ENCODE peak calls at places on chromosome 22, in six cellular contexts. H, P, D, C, I and O are unnamed samples.

GRCh38 chr22:41360126-41360525 is 21.6 kb upstream of the TEF start:
- DNase-seq in H (no peak), I (peak; percentile 74), C (no peak), P (no peak), D (no peak), O (no peak)

GRCh38 chr22:24417901-24418641 is 9.3 kb upstream of the ADORA2A start:
- DNase-seq in D (no peak), H (no peak), P (no peak), C (no peak), I (no peak), O (no peak)

GRCh38 chr22:38505595-38506117 is 455 bp downstream of the DDX17 start:
- DNase-seq in P (peak; percentile 86), H (peak; percentile 78), D (peak; percentile 53), I (peak; percentile 68), C (peak; percentile 91), O (peak; percentile 83)

GRCh38 chr22:36365020-36365411 is 22.8 kb downstream of the MYH9 start:
- DNase-seq in H (peak; percentile 85), I (no peak), P (no peak), C (peak; percentile 62), D (no peak), O (no peak)

GRCh38 chr22:46791201-46791731 is 28.8 kb downstream of the TBC1D22A start:
- DNase-seq in C (peak; percentile 70), H (peak; percentile 78), D (peak; percentile 69), P (no peak), I (no peak), O (peak; percentile 44)

GRCh38 chr22:42062506-42063190 is 8.0 kb downstream of the NAGA start:
- DNase-seq in H (no peak), C (no peak), D (no peak), P (no peak), I (no peak), O (no peak)

GRCh38 chr22:37999640-38000272 is 15.4 kb upstream of the SOX10 start:
- DNase-seq in C (peak; percentile 87), D (no peak), I (no peak), H (peak; percentile 35), P (no peak), O (no peak)

GRCh38 chr22:32482708-32483107 is 8.1 kb downstream of the FBXO7 start:
- DNase-seq in I (no peak), H (no peak), P (no peak), C (no peak), D (no peak), O (no peak)

GRCh38 chr22:27880778-27881394 is 38.2 kb downstream of the PITPNB start:
- DNase-seq in H (no peak), D (peak; percentile 57), C (no peak), I (peak; percentile 75), P (peak; percentile 40), O (no peak)

GRCh38 chr22:43529954-43530863 is 118.4 kb downstream of the MPPED1 start:
- DNase-seq in I (no peak), C (no peak), D (no peak), H (no peak), P (no peak), O (no peak)

GRCh38 chr22:24994070-24994763 is 41.7 kb downstream of the KIAA1671 start:
- DNase-seq in P (no peak), C (no peak), H (no peak), I (peak; percentile 41), D (no peak), O (peak; percentile 85)

GRCh38 chr22:38724176-38724575 is 18.4 kb downstream of the GTPBP1 start:
- DNase-seq in C (peak; percentile 26), H (peak; percentile 7), D (no peak), I (no peak), P (no peak), O (no peak)

GRCh38 chr22:24951942-24952836 is at the start of gene KIAA1671:
- DNase-seq in I (peak; percentile 95), D (peak; percentile 85), P (peak; percentile 92), C (peak; percentile 89), H (peak; percentile 90), O (peak; percentile 96)

GRCh38 chr22:29128891-29129643 is 56.2 kb downstream of the KREMEN1 start:
- DNase-seq in P (no peak), H (no peak), C (no peak), I (no peak), D (no peak), O (no peak)

GRCh38 chr22:27990879-27991278 is 71.8 kb upstream of the PITPNB start:
- DNase-seq in H (peak; percentile 49), P (peak; percentile 50), D (no peak), C (peak; percentile 90), I (peak; percentile 61), O (peak; percentile 57)

GRCh38 chr22:39396156-39396796 is 3.3 kb upstream of the TAB1 start:
- DNase-seq in H (no peak), C (peak; percentile 32), D (no peak), I (no peak), P (no peak), O (no peak)

GRCh38 chr22:46350111-46350510 is 14.6 kb downstream of the TRMU start:
- DNase-seq in C (no peak), P (no peak), I (no peak), D (no peak), H (no peak), O (no peak)

GRCh38 chr22:49728566-49729271 is 99.0 kb downstream of the BRD1 start:
- DNase-seq in D (no peak), P (no peak), I (no peak), H (no peak), C (no peak), O (no peak)

GRCh38 chr22:27292542-27293298 is 508.8 kb downstream of the MN1 start:
- DNase-seq in D (no peak), C (no peak), P (no peak), I (peak; percentile 52), H (no peak), O (no peak)

GRCh38 chr22:27512283-27512761 is 289.2 kb downstream of the MN1 start:
- DNase-seq in I (no peak), H (peak; percentile 58), P (peak; percentile 97), C (peak; percentile 69), D (no peak), O (no peak)

GRCh38 chr22:50276143-50276542 is 6.0 kb upstream of the MAPK11 start:
- DNase-seq in C (no peak), P (peak; percentile 67), D (peak; percentile 95), I (peak; percentile 29), H (peak; percentile 77), O (peak; percentile 93)

DNA sequence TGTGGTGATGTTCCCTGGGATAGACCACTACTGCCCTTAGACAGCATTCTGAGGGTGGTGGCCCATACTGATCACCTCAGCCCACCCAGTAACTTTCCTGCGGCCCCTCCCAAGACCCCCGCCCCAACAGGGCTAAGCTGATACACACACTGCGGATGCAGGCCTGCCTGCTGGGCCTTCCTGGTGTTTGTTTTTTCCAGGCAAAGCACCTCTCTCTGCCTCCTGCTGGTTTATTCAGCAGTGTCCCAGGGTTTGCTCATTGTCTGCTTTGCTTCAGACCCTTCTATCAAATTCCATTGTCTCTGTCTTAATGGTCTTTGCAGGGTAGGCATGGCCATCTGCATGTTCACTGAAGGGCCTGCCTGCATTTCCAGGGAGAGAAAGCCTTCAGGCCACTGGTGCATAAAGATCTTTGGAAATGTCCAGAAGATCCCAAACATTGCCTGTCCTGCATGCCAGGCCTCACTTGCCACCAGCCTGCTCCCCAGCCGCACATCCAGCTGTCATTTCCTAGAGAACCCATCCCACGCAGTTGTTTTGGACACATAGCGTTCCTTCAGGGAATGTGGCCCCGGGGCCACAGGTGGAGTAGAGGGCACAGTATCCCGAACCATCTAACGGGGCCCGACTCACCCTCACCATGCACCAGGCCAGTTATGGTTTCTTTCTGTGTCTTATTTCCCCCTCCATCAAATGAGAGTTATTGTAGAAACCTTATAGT is 50.2 kb downstream of the BCR start:
- DNase-seq in H (no peak), P (no peak), I (no peak), D (no peak), C (no peak), O (no peak)
- H3K4me3 ChIP-seq in H (no peak overlapping the region), P (no peak overlapping the region), I (no peak overlapping the region), D (no peak overlapping the region), C (no peak overlapping the region), O (no peak overlapping the region)

GRCh38 chr22:30968924-30969531 is at the start of gene TUG1:
- DNase-seq in H (peak; percentile 99), P (peak; percentile 98), D (peak; percentile 98), I (peak; percentile 98), C (peak; percentile 99), O (peak; percentile 99)

GRCh38 chr22:30964858-30965257 is 3.7 kb downstream of the MORC2 start:
- DNase-seq in H (no peak), P (no peak), C (no peak), D (no peak), I (no peak), O (no peak)

GRCh38 chr22:30968015-30968923 is at the start of gene MORC2:
- DNase-seq in H (peak; percentile 71), P (peak; percentile 65), C (peak; percentile 88), D (peak; percentile 52), I (no peak), O (peak; percentile 76)

GRCh38 chr22:30969532-30970355 is 679 bp downstream of the TUG1 start:
- DNase-seq in D (peak; percentile 40), I (no peak), P (no peak), C (no peak), H (no peak), O (peak; percentile 27)

GRCh38 chr22:30970356-30970746 is 1.3 kb downstream of the TUG1 start:
- DNase-seq in C (no peak), P (no peak), D (no peak), H (no peak), I (no peak), O (no peak)
- H3K36me3 ChIP-seq in C (peaks cover 10% of the 10 kb centered on the region), P (no peaks in the 10 kb centered on the region), D (peaks cover 34% of the 10 kb centered on the region), H (no peaks in the 10 kb centered on the region), I (peaks cover 17% of the 10 kb centered on the region), O (peaks cover 2% of the 10 kb centered on the region)

DNA sequence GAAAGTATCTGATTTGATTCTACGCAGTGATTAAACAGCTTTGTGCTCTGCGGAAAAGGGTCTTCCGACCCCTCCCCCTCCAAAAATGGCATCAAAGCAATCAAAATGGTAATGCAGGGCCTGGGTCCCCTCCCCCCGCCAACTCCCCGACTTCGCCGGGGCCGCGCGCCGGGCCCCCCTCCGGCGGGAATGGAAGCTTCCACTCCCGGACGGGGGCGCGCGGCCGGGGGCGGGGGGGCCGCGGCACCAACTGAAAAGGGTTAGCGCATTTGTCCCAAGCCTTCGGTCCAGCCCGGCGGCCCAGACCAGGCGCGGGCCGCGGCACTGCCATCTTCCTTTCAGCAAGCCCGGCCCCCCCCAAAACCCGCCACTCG is 2.9 kb downstream of the PHF21B start:
- DNase-seq in H (peak; percentile 60), P (no peak), C (no peak), I (peak; percentile 89), D (no peak), O (no peak)
- H3K4me3 ChIP-seq in H (peak overlapping the region; percentile 59), P (peak overlapping the region; percentile 46), C (peak overlapping the region; percentile 59), I (peak overlapping the region; percentile 66), D (no peak overlapping the region), O (peak overlapping the region; percentile 40)

DNA sequence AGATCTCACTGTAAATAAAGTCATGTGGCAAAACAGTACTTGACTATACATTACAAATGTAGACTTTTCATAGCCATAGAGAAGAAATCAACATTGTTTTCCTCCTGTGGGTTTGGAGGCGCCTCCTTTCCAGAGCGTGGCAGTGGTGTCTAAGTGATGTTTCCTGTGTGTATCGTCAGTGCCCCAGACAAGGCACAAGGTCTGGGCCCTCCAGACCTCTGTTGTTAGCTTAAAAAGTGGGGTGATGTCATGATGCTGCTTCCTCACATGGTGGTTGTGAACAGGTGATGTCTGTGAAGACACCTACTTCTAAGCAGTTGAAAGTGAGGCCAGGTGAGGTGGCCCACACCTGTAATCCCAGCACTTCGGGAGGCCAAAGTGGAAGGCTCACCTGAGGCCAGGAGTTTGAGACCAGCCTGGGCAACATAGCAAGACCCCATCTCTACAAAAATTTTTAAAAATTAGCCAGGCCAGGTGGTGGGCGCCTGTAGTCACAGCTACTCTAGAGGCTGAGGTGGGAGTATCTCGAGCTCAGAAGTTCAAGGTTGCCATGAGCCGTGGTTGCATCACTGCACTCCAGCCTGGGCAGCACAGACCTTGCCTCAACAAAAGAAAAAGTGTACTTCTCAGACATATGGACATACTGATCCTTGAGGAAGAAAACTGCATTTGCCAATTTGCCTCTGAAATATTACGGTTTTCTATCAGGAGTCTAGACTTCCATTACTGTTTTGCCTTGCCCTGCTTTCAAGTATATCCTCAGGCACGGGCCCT is 15.7 kb downstream of the NUP50 start:
- DNase-seq in H (no peak), P (no peak), D (no peak), I (no peak), C (no peak), O (no peak)
- H3K36me3 ChIP-seq in H (no peaks in the 10 kb centered on the region), P (no peaks in the 10 kb centered on the region), D (peaks cover 38% of the 10 kb centered on the region), I (peaks cover 42% of the 10 kb centered on the region), C (peaks cover 6% of the 10 kb centered on the region), O (no peaks in the 10 kb centered on the region)